ENCODE peak calls at places on chromosomes 3 and 15, in seven cellular contexts. V, Y, X, O, D, Q and Z are unnamed samples.

GRCh38 chr3:4001976-4002375 is 202.7 kb downstream of the LRRN1 start:
- DNase-seq in V (no peak), Y (no peak), X (no peak), O (no peak), D (no peak), Q (no peak), Z (no peak)

GRCh38 chr15:70094690-70095311 is 2.9 kb downstream of the TLE3 start:
- DNase-seq in V (peak; percentile 50), Y (no peak), X (no peak), O (no peak), D (no peak), Q (no peak), Z (peak; percentile 5)

GRCh38 chr3:196232882-196233251 is 16.5 kb downstream of the SLC51A start:
- DNase-seq in V (no peak), Y (no peak), X (no peak), O (no peak), D (no peak), Q (no peak), Z (no peak)

GRCh38 chr15:85318048-85318731 is 62.2 kb upstream of the AKAP13 start:
- DNase-seq in V (peak; percentile 80), Y (no peak), X (no peak), O (peak; percentile 99), D (no peak), Q (peak; percentile 79), Z (peak; percentile 80)

GRCh38 chr3:120648290-120648689 is 33.7 kb downstream of the HGD start:
- DNase-seq in V (no peak), Y (no peak), X (no peak), O (no peak), D (no peak), Q (no peak), Z (no peak)

GRCh38 chr3:123559040-123559861 is 25.6 kb downstream of the HACD2 start:
- DNase-seq in V (peak; percentile 68), Y (no peak), X (no peak), O (peak; percentile 62), D (no peak), Q (peak; percentile 76), Z (peak; percentile 68)

GRCh38 chr3:45333549-45333948 is 54.8 kb upstream of the LARS2 start:
- DNase-seq in V (peak; percentile 45), Y (no peak), X (no peak), O (peak; percentile 16), D (no peak), Q (peak; percentile 11), Z (peak; percentile 14)

GRCh38 chr15:51758645-51759044 is 7.2 kb downstream of the TMOD2 start:
- DNase-seq in V (peak; percentile 84), Y (peak; percentile 87), X (no peak), O (peak; percentile 97), D (peak; percentile 59), Q (peak; percentile 81), Z (peak; percentile 76)

GRCh38 chr15:40070166-40070557 is 31.2 kb upstream of the SRP14 start:
- DNase-seq in V (no peak), Y (no peak), X (no peak), O (no peak), D (no peak), Q (no peak), Z (no peak)

GRCh38 chr3:98735761-98736269 is 27.3 kb upstream of the ST3GAL6 start:
- DNase-seq in V (no peak), Y (no peak), X (no peak), O (no peak), D (no peak), Q (no peak), Z (peak; percentile 31)

GRCh38 chr3:174532776-174533175 is 326.4 kb upstream of the NAALADL2 start:
- DNase-seq in V (no peak), Y (no peak), X (no peak), O (no peak), D (no peak), Q (no peak), Z (no peak)

GRCh38 chr3:145698252-145698651 is 462.7 kb downstream of the PLOD2 start:
- DNase-seq in V (peak; percentile 5), Y (no peak), X (no peak), O (peak; percentile 45), D (no peak), Q (peak; percentile 43), Z (no peak)

GRCh38 chr3:193851416-193851815 is 258.4 kb downstream of the OPA1 start:
- DNase-seq in V (no peak), Y (no peak), X (no peak), O (no peak), D (no peak), Q (no peak), Z (no peak)

GRCh38 chr3:35707904-35708303 is 68.6 kb downstream of the ARPP21 start:
- DNase-seq in V (peak; percentile 1), Y (no peak), X (no peak), O (peak; percentile 1), D (no peak), Q (no peak), Z (no peak)

GRCh38 chr3:70832035-70832795 is 519.8 kb upstream of the MDFIC2 start:
- DNase-seq in V (peak; percentile 88), Y (no peak), X (no peak), O (peak; percentile 98), D (peak; percentile 50), Q (peak; percentile 98), Z (peak; percentile 91)

GRCh38 chr3:23333633-23334032 is 130.5 kb downstream of the UBE2E2 start:
- DNase-seq in V (no peak), Y (no peak), X (no peak), O (no peak), D (no peak), Q (no peak), Z (no peak)

GRCh38 chr15:64681424-64682024 is 93.9 kb downstream of the RBPMS2 start:
- DNase-seq in V (peak; percentile 72), Y (no peak), X (no peak), O (peak; percentile 69), D (no peak), Q (peak; percentile 60), Z (peak; percentile 78)

GRCh38 chr3:118108769-118109168 is 925.9 kb downstream of the IGSF11 start:
- DNase-seq in V (no peak), Y (no peak), X (no peak), O (no peak), D (no peak), Q (no peak), Z (no peak)

DNA sequence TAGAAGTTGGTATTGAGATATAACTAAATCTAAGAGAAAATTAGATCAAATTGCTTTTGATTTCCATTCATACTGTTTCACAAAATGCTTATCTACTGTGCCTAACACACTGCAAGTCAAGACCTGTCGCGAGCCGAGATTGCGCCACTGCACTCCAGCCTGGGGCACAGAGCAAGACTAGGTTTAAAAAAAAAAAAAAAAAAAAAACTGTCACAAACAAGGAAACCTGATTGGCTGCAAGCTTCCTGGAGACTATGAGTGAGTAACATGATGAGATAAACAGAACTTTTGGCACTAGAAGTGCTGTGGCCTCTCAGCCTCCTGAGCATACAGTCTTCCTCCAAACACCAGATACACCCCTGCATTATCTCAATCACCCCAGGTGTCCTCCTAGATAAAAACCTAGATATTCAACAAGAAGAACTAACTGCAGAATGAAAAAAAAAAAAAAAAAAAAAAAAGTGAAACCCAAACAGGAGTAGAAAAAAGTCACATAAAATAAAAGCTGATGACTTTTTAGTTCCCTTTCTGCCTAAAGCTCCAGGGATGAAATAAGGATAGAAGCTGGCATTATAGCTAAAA is 82.6 kb downstream of the P3H2 start:
- DNase-seq in V (peak; percentile 74), Y (peak; percentile 71), X (peak; percentile 86), O (peak; percentile 79), D (no peak), Q (peak; percentile 58), Z (peak; percentile 80)
- H3K4me3 ChIP-seq in V (no peak overlapping the region), Y (no peak overlapping the region), X (no peak overlapping the region), O (no peak overlapping the region), D (no peak overlapping the region), Q (no peak overlapping the region), Z (no peak overlapping the region)

GRCh38 chr3:13932578-13933295 is 52.9 kb upstream of the WNT7A start:
- DNase-seq in V (peak; percentile 17), Y (no peak), X (no peak), O (no peak), D (no peak), Q (no peak), Z (no peak)

GRCh38 chr3:13931172-13931571 is 51.3 kb upstream of the WNT7A start:
- DNase-seq in V (no peak), Y (no peak), X (no peak), O (no peak), D (no peak), Q (no peak), Z (no peak)

DNA sequence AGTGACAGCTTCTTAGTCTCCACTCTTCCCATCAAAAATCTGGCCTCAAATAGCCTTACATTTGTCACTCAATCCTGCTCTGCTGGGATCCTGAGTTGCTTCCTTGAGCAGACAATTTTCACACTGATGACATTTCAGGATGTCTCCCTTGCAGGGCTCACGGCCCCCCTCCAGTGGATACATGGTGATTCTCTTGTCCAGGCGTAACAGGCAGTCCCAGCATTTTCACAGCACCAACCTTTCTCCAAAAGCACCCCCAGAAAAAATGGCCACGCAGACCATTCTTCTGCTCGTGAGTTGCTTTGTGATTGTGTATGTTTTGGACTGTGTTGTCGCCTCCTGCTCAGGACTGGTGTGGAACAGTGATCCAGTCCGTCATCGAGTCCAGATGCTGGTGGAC is 47.4 kb upstream of the WNT7A start:
- DNase-seq in V (no peak), Y (no peak), X (no peak), O (no peak), D (no peak), Q (no peak), Z (no peak)
- TF ChIP-seq CTCF in V (no peak), Y (no peak), X (no peak), O (no peak), D (no peak), Q (no peak), Z (peak; percentile 3)

DNA sequence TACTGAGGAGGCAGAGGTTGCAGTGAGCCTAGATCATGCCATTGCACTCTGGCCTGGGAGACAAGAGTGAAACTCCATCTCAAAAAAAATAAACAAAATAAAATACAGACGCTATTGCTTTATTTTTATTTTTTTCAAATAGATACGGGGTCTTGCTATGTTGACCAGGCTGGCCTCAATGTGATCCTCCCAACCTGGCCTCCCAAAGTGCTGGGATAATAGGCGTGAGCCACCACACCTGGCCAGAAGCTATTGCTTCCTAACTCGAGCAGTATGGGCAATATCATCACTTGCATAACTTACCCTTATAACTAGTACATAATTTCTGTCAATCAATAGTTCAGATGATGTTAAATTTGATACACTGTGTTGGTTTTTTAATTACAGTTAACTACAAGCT is 3.0 kb downstream of the ARF4 start:
- DNase-seq in V (no peak), Y (no peak), X (no peak), O (no peak), D (no peak), Q (no peak), Z (no peak)
- H3K4me3 ChIP-seq in V (no peak overlapping the region), Y (no peak overlapping the region), X (no peak overlapping the region), O (peak overlapping the region; percentile 86), D (peak overlapping the region; percentile 93), Q (peak overlapping the region; percentile 100), Z (no peak overlapping the region)

DNA sequence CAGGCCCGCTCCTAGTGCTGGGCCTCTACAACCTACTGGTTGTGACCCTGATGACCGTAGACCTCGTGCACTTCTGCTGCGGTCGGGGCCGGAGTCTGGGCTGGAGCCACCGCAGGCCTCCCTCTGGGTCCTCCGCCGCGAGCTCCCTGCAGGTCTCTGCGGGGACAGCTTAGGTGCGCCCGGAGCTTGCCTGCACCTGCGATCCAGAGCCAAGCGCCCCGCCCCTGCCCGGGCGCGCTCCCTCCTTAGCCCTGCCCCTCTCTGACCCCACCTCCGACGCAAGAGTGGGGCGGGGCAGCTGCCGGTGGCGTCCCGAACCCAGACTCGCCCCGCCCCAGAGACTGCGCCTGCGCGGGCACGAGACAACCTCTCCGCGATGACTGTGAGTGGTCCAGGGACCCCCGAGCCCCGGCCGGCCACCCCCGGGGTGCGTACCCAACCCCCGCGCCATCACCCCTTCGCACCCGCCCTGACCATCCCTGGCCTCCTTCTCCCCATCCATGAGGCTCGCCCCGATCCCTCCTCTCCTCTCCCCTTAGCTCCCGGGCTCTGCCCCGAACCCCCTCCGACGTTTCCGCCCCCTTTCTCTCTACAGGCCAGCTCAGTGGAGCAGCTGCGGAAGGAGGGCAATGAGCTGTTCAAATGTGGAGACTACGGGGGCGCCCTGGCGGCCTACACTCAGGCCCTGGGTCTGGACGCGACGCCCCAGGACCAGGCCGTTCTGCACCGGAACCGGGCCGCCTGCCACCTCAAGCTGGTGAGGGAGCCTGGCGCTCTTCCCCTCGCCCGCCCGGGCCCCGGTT is at the start of gene UNC45A:
- DNase-seq in V (peak; percentile 86), Y (peak; percentile 95), X (peak; percentile 98), O (peak; percentile 78), D (peak; percentile 95), Q (peak; percentile 74), Z (peak; percentile 84)
- TF ChIP-seq CTCF in V (no peak), Y (no peak), X (no peak), O (no peak), D (no peak), Q (no peak), Z (no peak)